ENCODE peak calls at places on chromosomes 11 and 22, in seven cellular contexts. N is A549, Q is fibroblast of lung, O is AG09309, U is cardiac fibroblast, B is colonic mucosa, T is cardiac muscle cell. A is an unnamed sample.
A peak's percentile ranks its signal among the peaks of the same experiment; 100 is the strongest.

GRCh38 chr11:64710418-64711137 is 12.4 kb downstream of the NRXN2 start:
- DNase-seq in N (no peak), U (no peak), T (no peak), Q (peak; percentile 25), O (no peak), B (no peak), A (no peak)

GRCh38 chr11:10674440-10674855 is 19.1 kb downstream of the IRAG1 start:
- DNase-seq in O (no peak), T (no peak), Q (no peak), B (no peak), U (no peak), N (no peak), A (no peak)

GRCh38 chr11:13429836-13430235 is 33.2 kb downstream of the BTBD10 start:
- DNase-seq in N (no peak), Q (no peak), U (no peak), T (no peak), O (no peak), B (no peak), A (peak; percentile 12)

GRCh38 chr11:83815736-83816135 is 529.6 kb upstream of the CCDC90B start:
- DNase-seq in O (no peak), U (peak; percentile 4), T (no peak), B (no peak), Q (no peak), N (no peak), A (no peak)

GRCh38 chr11:8384199-8384821 is 120.6 kb upstream of the LMO1 start:
- DNase-seq in Q (peak; percentile 42), O (no peak), U (peak; percentile 47), T (peak; percentile 13), N (peak; percentile 22), B (no peak), A (peak; percentile 83)

GRCh38 chr11:16632295-16633200 is 105.9 kb upstream of the C11orf58 start:
- DNase-seq in Q (peak; percentile 9), U (peak; percentile 29), B (no peak), N (peak; percentile 38), T (peak; percentile 33), O (no peak), A (peak; percentile 14)

GRCh38 chr22:22479999-22480532 is 28.5 kb downstream of the ZNF280B start:
- DNase-seq in Q (peak; percentile 42), T (no peak), O (no peak), N (no peak), B (no peak), U (no peak), A (peak; percentile 49)

GRCh38 chr11:2268911-2269600 is 1.3 kb downstream of the ASCL2 start:
- DNase-seq in Q (peak; percentile 16), U (peak; percentile 30), O (no peak), T (peak; percentile 44), N (no peak), B (peak; percentile 50), A (peak; percentile 15)

GRCh38 chr11:113796663-113797259 is 17.2 kb downstream of the CLDN25 start:
- DNase-seq in N (peak; percentile 31), U (peak; percentile 59), T (peak; percentile 80), B (peak; percentile 24), O (no peak), Q (peak; percentile 42), A (peak; percentile 42)

GRCh38 chr11:61726775-61727174 is 25.7 kb upstream of the MYRF start:
- DNase-seq in T (no peak), N (no peak), B (no peak), Q (no peak), U (no peak), O (no peak), A (no peak)

GRCh38 chr22:46315976-46316375 is 19.3 kb downstream of the GTSE1 start:
- DNase-seq in B (no peak), T (no peak), O (no peak), U (no peak), N (no peak), Q (no peak), A (no peak)

GRCh38 chr11:112812719-112813118 is 148.5 kb upstream of the NCAM1 start:
- DNase-seq in Q (no peak), B (no peak), N (no peak), T (no peak), U (no peak), O (no peak), A (no peak)

GRCh38 chr11:8697056-8697455 is 14.5 kb downstream of the RPL27A start:
- DNase-seq in B (no peak), N (no peak), T (no peak), O (no peak), Q (no peak), U (no peak), A (no peak)

GRCh38 chr11:69972351-69972802 is 105.7 kb upstream of the ANO1 start:
- DNase-seq in Q (no peak), O (no peak), B (peak; percentile 68), N (no peak), T (no peak), U (no peak), A (no peak)

GRCh38 chr11:68819362-68819761 is 22.4 kb downstream of the CPT1A start:
- DNase-seq in O (no peak), Q (no peak), N (no peak), B (no peak), T (no peak), U (no peak), A (no peak)

GRCh38 chr11:40183073-40184064 is 1276.1 kb downstream of the LRRC4C start:
- DNase-seq in T (peak; percentile 10), N (no peak), B (no peak), Q (no peak), O (no peak), U (no peak), A (no peak)

GRCh38 chr11:293293-293851 is 4.4 kb downstream of the PGGHG start:
- DNase-seq in Q (no peak), O (no peak), U (no peak), N (no peak), T (no peak), B (no peak), A (no peak)

GRCh38 chr11:475941-476340 is 25.9 kb downstream of the PTDSS2 start:
- DNase-seq in O (no peak), T (no peak), U (no peak), Q (no peak), B (no peak), N (no peak), A (no peak)

GRCh38 chr11:128929991-128930390 is 12.7 kb downstream of the TP53AIP1 start:
- DNase-seq in O (no peak), N (no peak), U (peak; percentile 20), B (no peak), Q (no peak), T (peak; percentile 22), A (no peak)

GRCh38 chr22:47565607-47566006 is 803.2 kb downstream of the TBC1D22A start:
- DNase-seq in O (no peak), T (no peak), Q (no peak), B (no peak), N (no peak), U (no peak), A (no peak)

GRCh38 chr11:65382804-65383368 is 440 bp upstream of the SLC25A45 start:
- DNase-seq in O (no peak), N (no peak), B (peak; percentile 93), Q (no peak), T (peak; percentile 38), U (no peak), A (no peak)

DNA sequence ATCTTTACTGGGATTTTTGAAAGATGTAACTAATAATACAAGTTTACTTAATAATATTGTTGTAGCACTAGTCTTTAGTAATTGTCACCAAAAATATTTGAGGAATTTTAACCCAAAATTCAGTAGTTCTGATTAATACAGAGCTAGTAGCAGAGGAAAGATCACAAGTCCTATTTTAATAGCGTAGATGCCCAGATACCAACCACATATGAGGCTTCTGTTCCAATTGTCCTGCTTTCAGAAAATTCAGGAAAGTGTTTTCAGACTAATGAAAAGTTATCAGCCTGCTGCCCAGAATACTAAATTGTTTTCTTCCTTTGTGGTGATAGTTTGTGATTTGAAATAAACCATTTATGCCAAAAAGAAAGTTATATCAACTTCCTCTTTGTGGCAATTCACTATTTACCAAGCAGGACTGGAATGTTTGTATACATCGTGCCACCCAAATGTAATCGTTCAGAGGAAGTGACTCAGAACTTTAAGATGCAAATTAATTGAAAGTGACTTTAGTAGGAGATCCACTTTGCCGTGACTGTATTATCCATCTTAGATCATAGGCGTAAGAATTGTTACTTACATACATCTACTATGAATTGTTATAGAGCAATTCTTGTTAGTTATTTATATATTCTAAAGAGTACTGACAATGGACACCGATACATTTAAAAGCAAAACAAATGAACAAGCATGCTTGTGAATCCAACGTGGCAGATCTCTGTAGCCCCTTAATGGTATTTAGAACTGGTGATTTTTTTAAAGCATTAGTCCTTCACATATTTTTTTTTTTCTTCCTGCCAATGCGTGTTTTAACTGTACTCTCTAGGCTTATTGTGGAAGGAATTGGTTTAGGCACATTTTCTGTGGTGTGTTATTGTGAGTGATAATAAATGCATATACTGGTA is 231.0 kb downstream of the DDX10 start:
- DNase-seq in Q (peak; percentile 37), B (no peak), T (no peak), U (peak; percentile 51), N (peak; percentile 61), O (no peak), A (peak; percentile 53)
- H3K4me3 ChIP-seq in Q (no peak overlapping the region), B (no peak overlapping the region), T (no peak overlapping the region), U (no peak overlapping the region), N (peak overlapping the region; percentile 18), O (no peak overlapping the region), A (peak overlapping the region; percentile 27)

GRCh38 chr22:35910926-35911325 is 117.7 kb downstream of the RBFOX2 start:
- DNase-seq in Q (no peak), T (peak; percentile 67), O (no peak), U (no peak), B (no peak), N (no peak), A (no peak)
- TF ChIP-seq CTCF in Q (no peak), T (no peak), O (no peak), U (no peak), B (no peak), N (no peak), A (no peak)

GRCh38 chr11:122202951-122203456 is 87.0 kb upstream of the BLID start:
- DNase-seq in N (peak; percentile 64), U (peak; percentile 82), B (peak; percentile 51), T (peak; percentile 74), Q (peak; percentile 81), O (peak; percentile 41), A (peak; percentile 78)
- H3K4me3 ChIP-seq in N (peak overlapping the region; percentile 38), U (peak overlapping the region; percentile 24), B (no peak overlapping the region), T (no peak overlapping the region), Q (peak overlapping the region; percentile 60), O (peak overlapping the region; percentile 57), A (peak overlapping the region; percentile 58)

GRCh38 chr11:79758325-79758724 is 317.5 kb upstream of the TENM4 start:
- DNase-seq in Q (no peak), T (no peak), N (no peak), U (no peak), O (no peak), B (no peak), A (no peak)

GRCh38 chr11:79768343-79768742 is 327.5 kb upstream of the TENM4 start:
- DNase-seq in B (peak; percentile 32), O (no peak), U (no peak), Q (no peak), N (no peak), T (no peak), A (no peak)

DNA sequence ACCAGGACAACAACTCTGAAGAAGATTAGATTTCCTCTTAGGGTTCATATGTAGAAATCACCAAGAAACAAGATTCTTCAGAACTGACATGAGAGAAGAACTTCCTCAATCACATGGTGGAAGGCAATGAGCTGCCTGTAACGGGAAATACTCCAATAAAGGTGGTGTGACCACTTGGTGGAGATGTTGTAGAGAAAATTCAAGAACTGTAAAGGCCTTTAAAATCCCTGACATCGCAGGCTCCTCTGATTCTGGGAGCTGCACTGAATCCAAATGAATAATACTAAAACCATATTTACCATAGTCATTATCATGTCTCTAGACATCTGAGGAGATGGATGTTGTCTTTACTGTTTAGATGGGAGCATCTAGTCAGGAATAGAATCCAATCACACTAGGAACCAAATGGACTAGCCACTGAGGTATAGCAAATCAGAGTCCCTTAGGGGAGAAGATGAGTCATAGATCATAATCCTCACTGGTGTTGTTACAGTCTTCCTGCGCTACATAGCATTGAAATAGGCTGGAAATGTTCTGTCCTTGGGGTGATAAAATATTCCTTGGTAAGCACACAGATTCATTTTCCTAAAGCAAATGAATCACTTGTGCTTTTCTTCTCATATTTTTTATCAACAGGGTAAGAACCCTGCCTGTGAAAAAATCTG is 321.6 kb upstream of the TENM4 start:
- DNase-seq in U (no peak), N (peak; percentile 5), Q (peak; percentile 36), O (no peak), T (peak; percentile 52), B (no peak), A (no peak)
- TF ChIP-seq CTCF in U (no peak), N (no peak), Q (no peak), O (no peak), T (no peak), B (no peak), A (no peak)